ENCODE peak calls at places on chromosomes 6 and 20, in ten cellular contexts. H, L, X, J, V, U, K, F, G and E are unnamed samples.

GRCh38 chr6:163897669-163898068 is 483.2 kb downstream of the QKI start:
- DNase-seq in V (no peak), G (no peak), H (no peak), J (no peak), L (no peak), F (no peak), K (no peak), X (no peak), U (no peak), E (no peak)

GRCh38 chr6:125190667-125191066 is 37.1 kb downstream of the TPD52L1 start:
- DNase-seq in F (no peak), L (no peak), G (no peak), X (no peak), V (no peak), J (no peak), K (no peak), H (no peak), U (no peak), E (no peak)

GRCh38 chr20:50642288-50642803 is 49.0 kb downstream of the RIPOR3 start:
- DNase-seq in U (no peak), V (no peak), L (no peak), G (no peak), F (no peak), X (no peak), K (peak), H (no peak), J (no peak), E (no peak)

GRCh38 chr20:23037017-23037481 is 1.9 kb downstream of the SSTR4 start:
- DNase-seq in L (no peak), F (no peak), H (no peak), K (no peak), V (no peak), G (no peak), X (no peak), U (no peak), J (no peak), E (no peak)

GRCh38 chr20:46605181-46605580 is 46.1 kb downstream of the SLC13A3 start:
- DNase-seq in H (no peak), U (no peak), G (no peak), V (no peak), L (peak), K (no peak), F (no peak), J (no peak), X (no peak), E (no peak)

GRCh38 chr6:1082040-1082935 is 229.6 kb upstream of the FOXQ1 start:
- DNase-seq in U (no peak), L (no peak), F (no peak), G (no peak), H (no peak), K (no peak), J (no peak), X (no peak), V (no peak), E (no peak)

GRCh38 chr6:97304701-97305100 is 21.7 kb upstream of the MMS22L start:
- DNase-seq in G (no peak), L (no peak), K (no peak), U (no peak), H (no peak), F (no peak), V (no peak), J (no peak), X (no peak), E (no peak)

GRCh38 chr20:52056203-52057062 is 135.1 kb downstream of the ZFP64 start:
- DNase-seq in J (no peak), H (no peak), X (no peak), L (no peak), G (no peak), V (no peak), F (no peak), K (peak), U (no peak), E (no peak)

GRCh38 chr6:136994782-136995181 is 50.0 kb downstream of the IL20RA start:
- DNase-seq in J (no peak), X (no peak), V (no peak), G (no peak), H (no peak), U (no peak), K (peak), L (peak), F (no peak), E (no peak)

GRCh38 chr6:93182933-93183479 is 236.4 kb downstream of the EPHA7 start:
- DNase-seq in J (no peak), V (no peak), H (no peak), G (no peak), X (no peak), K (no peak), L (no peak), F (no peak), U (no peak), E (no peak)

GRCh38 chr6:36727491-36728021 is 29.9 kb downstream of the RAB44 start:
- DNase-seq in V (no peak), G (peak), F (no peak), H (no peak), K (no peak), U (no peak), L (no peak), X (no peak), J (no peak), E (no peak)

GRCh38 chr6:41640436-41640835 is 2.2 kb downstream of the MDFI start:
- DNase-seq in K (no peak), H (no peak), X (no peak), U (no peak), L (no peak), F (no peak), G (no peak), V (no peak), J (peak), E (no peak)

GRCh38 chr6:66772785-66773184 is 1065.8 kb upstream of the EYS start:
- DNase-seq in U (no peak), X (no peak), V (no peak), K (no peak), H (no peak), F (no peak), L (no peak), J (no peak), G (no peak), E (no peak)

GRCh38 chr6:73798592-73798991 is 102.6 kb downstream of the CD109 start:
- DNase-seq in U (no peak), H (no peak), F (no peak), X (no peak), K (peak), G (no peak), V (no peak), L (peak), J (peak), E (peak)

GRCh38 chr6:16243055-16243454 is 4.7 kb downstream of the GMPR start:
- DNase-seq in K (no peak), F (no peak), U (peak), V (no peak), L (no peak), G (no peak), J (no peak), H (no peak), X (no peak), E (no peak)

GRCh38 chr20:52601295-52601971 is 370.7 kb upstream of the TSHZ2 start:
- DNase-seq in F (no peak), H (no peak), X (no peak), G (no peak), L (no peak), K (no peak), J (no peak), U (no peak), V (no peak), E (no peak)

GRCh38 chr6:56372621-56373020 is 125.2 kb upstream of the COL21A1 start:
- DNase-seq in X (no peak), H (no peak), U (no peak), K (no peak), G (no peak), L (no peak), J (no peak), V (no peak), F (no peak), E (no peak)

GRCh38 chr6:35291491-35291890 is 6.1 kb upstream of the DEF6 start:
- DNase-seq in H (no peak), F (no peak), U (no peak), L (no peak), V (no peak), J (peak), G (no peak), X (no peak), K (no peak), E (no peak)

GRCh38 chr6:73796881-73797280 is 100.9 kb downstream of the CD109 start:
- DNase-seq in K (no peak), G (no peak), X (no peak), L (no peak), V (no peak), F (no peak), U (no peak), H (no peak), J (no peak), E (no peak)

GRCh38 chr20:25042531-25043498 is 15.1 kb downstream of the ACSS1 start:
- DNase-seq in K (no peak), U (peak), F (peak), J (peak), V (no peak), H (no peak), X (peak), G (peak), L (no peak), E (peak)

GRCh38 chr20:1946762-1947534 is 46.9 kb downstream of the PDYN start:
- DNase-seq in V (no peak), L (peak), H (peak), F (peak), G (no peak), K (no peak), U (peak), X (no peak), J (peak), E (no peak)

GRCh38 chr6:154520280-154520679 is 9.8 kb upstream of the CNKSR3 start:
- DNase-seq in F (no peak), U (no peak), J (no peak), L (no peak), X (no peak), H (no peak), K (no peak), G (no peak), V (no peak), E (no peak)

GRCh38 chr6:37489697-37490336 is 9.9 kb downstream of the CCDC167 start:
- DNase-seq in J (peak), V (no peak), K (no peak), F (no peak), X (peak), G (no peak), L (peak), U (no peak), H (no peak), E (no peak)

GRCh38 chr6:41466437-41466990 is 79.7 kb upstream of the FOXP4 start:
- DNase-seq in L (no peak), H (no peak), F (no peak), J (no peak), V (no peak), G (no peak), U (no peak), X (no peak), K (no peak), E (no peak)

GRCh38 chr6:71383891-71384489 is 95.4 kb downstream of the OGFRL1 start:
- DNase-seq in F (no peak), V (no peak), J (no peak), G (no peak), K (peak), X (peak), L (peak), U (no peak), H (no peak), E (no peak)

GRCh38 chr6:134173007-134173690 is 120.7 kb upstream of the SLC2A12 start:
- DNase-seq in V (no peak), L (no peak), F (no peak), J (no peak), U (no peak), K (no peak), G (no peak), H (no peak), X (no peak), E (no peak)

GRCh38 chr6:134170844-134171243 is 118.4 kb upstream of the SLC2A12 start:
- DNase-seq in X (no peak), L (no peak), K (no peak), U (no peak), H (no peak), F (no peak), J (peak), G (no peak), V (no peak), E (no peak)

GRCh38 chr6:134169881-134170486 is 117.6 kb upstream of the SLC2A12 start:
- DNase-seq in L (no peak), G (no peak), K (no peak), F (no peak), X (no peak), V (no peak), H (no peak), J (no peak), U (no peak), E (no peak)

GRCh38 chr6:134172020-134172766 is 119.8 kb upstream of the SLC2A12 start:
- DNase-seq in V (no peak), U (no peak), J (no peak), K (no peak), H (no peak), X (no peak), F (no peak), G (no peak), L (no peak), E (no peak)

DNA sequence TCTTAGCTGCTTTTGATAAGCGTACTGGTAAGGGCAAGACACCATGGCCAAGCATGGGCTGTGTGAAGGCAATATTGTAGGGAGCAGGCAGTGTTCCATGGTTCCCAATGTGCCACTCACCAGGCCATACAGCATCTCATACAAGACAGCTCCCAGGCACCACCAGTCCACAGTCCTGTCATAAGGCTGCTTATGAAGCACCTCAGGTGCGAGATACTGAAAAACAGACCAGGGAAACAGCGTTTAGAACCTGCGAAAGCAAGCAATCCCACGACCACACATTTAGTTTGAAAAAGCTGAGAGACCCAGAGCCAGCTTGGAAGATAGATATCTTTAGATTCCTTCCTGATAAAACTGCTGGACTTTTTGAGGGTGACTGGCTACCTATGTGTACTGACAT is 119.1 kb upstream of the SLC2A12 start:
- DNase-seq in G (no peak), J (no peak), U (no peak), V (no peak), F (no peak), K (no peak), X (no peak), L (no peak), H (no peak), E (no peak)
- TF ChIP-seq EP300 in G (no peak), J (no peak), U (no peak), V (no peak), F (no peak), K (no peak), X (no peak), L (no peak), H (no peak), E (no peak)

GRCh38 chr20:3808141-3808479 is 12.0 kb downstream of the CDC25B start:
- DNase-seq in X (no peak), G (no peak), U (peak), J (peak), V (peak), L (peak), F (peak), H (peak), K (peak), E (peak)
- TF ChIP-seq CTCF in X (no peak), G (no peak), U (no peak), J (no peak), V (no peak), L (no peak), F (no peak), H (no peak), K (no peak), E (no peak)

GRCh38 chr6:39026175-39026574 is 22.4 kb upstream of the GLP1R start:
- DNase-seq in K (no peak), F (no peak), V (no peak), L (no peak), H (no peak), U (no peak), J (no peak), X (no peak), G (no peak), E (no peak)

GRCh38 chr6:39029156-39030011 is 19.2 kb upstream of the GLP1R start:
- DNase-seq in K (peak), X (peak), J (no peak), G (no peak), F (no peak), U (no peak), V (no peak), L (peak), H (no peak), E (peak)
- TF ChIP-seq EP300 in K (no peak), X (no peak), J (no peak), G (no peak), F (no peak), U (no peak), V (no peak), L (no peak), H (no peak), E (no peak)

DNA sequence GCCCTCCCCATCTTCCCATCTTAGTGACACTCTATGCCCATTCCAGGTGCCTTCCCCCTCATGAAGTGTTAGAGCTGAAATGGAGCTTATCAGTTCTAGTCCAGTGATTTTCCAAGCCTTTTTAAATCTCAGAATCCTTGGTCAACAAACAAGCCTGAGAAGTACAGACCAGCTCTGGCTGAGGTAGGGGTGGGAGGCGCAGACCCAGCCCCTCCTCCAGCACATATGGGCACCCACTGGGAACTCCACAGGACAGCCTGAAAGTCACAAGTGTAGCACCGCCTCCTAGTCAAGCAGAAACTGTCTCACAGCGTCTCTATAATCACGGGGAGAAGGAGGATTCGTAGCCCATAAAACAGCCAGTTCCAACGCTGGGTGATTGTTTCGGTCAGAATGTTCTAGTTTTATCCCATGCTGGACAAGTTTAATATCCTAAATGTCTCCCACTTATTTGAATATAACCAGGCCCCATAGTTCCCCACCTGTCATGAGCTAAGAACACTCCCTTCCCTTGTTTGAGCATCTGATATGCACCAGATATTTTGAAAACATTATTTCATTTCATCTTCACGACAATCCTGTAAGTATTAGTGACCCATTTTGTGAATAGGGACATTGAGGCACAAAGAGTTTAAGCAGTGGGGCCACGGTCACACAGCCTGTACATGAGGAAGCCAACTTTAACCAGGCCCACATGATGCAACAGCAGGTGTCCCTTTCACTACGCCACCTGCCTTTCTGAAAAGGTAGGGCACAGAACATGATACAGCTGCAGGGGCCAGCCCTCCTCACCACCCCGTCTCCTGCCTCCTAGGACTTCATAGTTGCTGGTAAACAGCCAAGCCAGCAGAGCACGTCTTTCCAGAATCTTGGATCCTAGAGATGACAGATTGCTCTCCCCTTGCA is 40.1 kb downstream of the TRAF3IP2 start:
- DNase-seq in X (no peak), L (peak), J (no peak), G (no peak), F (no peak), K (peak), U (no peak), H (no peak), V (no peak), E (no peak)
- TF ChIP-seq CTCF in X (no peak), L (peak), J (no peak), G (peak), F (no peak), K (no peak), U (no peak), H (no peak), V (no peak), E (peak)

GRCh38 chr20:13791562-13792459 is 7.0 kb downstream of the NDUFAF5 start:
- DNase-seq in L (peak), X (no peak), G (no peak), H (no peak), J (no peak), U (no peak), V (no peak), K (no peak), F (no peak), E (no peak)

GRCh38 chr20:13784893-13785715 is at the start of the genes ESF1 and NDUFAF5:
- DNase-seq in K (peak), V (peak), L (peak), G (peak), F (peak), X (peak), H (peak), J (peak), U (peak), E (peak)

GRCh38 chr20:13790708-13791107 is 5.9 kb downstream of the NDUFAF5 start:
- DNase-seq in G (no peak), U (no peak), J (no peak), X (no peak), L (no peak), K (no peak), H (no peak), V (no peak), F (no peak), E (no peak)

GRCh38 chr20:13786143-13786828 is 1.5 kb downstream of the NDUFAF5 start:
- DNase-seq in K (no peak), F (no peak), J (no peak), X (no peak), U (no peak), G (no peak), V (no peak), L (no peak), H (no peak), E (no peak)

GRCh38 chr20:13788167-13788834 is 3.5 kb downstream of the NDUFAF5 start:
- DNase-seq in L (peak), V (no peak), H (peak), J (no peak), K (peak), G (peak), F (peak), X (peak), U (peak), E (peak)
- TF ChIP-seq EP300 in L (no peak), V (no peak), H (no peak), J (no peak), K (no peak), G (no peak), F (no peak), X (no peak), U (no peak), E (no peak)

GRCh38 chr6:167255918-167256553 is 35.1 kb upstream of the UNC93A start:
- DNase-seq in V (no peak), X (no peak), F (no peak), U (no peak), G (no peak), H (no peak), L (no peak), K (no peak), J (no peak), E (no peak)
- TF ChIP-seq CTCF in V (no peak), X (no peak), F (no peak), U (no peak), G (no peak), H (no peak), L (peak), K (no peak), J (no peak), E (no peak)